ENCODE peak calls at places on chromosomes 6 and 20, in six cellular contexts. W is astrocyte, Y is thyroid gland, N is A549, L is small intestine, X is MM.1S. P is an unnamed sample.

GRCh38 chr6:139249387-139249786 is 42.4 kb downstream of the TXLNB start:
- DNase-seq in W (no peak), Y (no peak), N (no peak), L (no peak), X (no peak), P (no peak)

GRCh38 chr6:148898360-148899005 is 151.7 kb downstream of the UST start:
- DNase-seq in W (no peak), Y (no peak), N (no peak), L (no peak), X (no peak), P (no peak)

GRCh38 chr6:5213851-5214507 is 46.8 kb downstream of the LYRM4 start:
- DNase-seq in W (peak), Y (no peak), N (no peak), L (no peak), X (no peak), P (no peak)

GRCh38 chr6:18350728-18351127 is 36.4 kb upstream of the RNF144B start:
- DNase-seq in W (no peak), Y (no peak), N (no peak), L (no peak), X (no peak), P (no peak)

GRCh38 chr6:41647061-41647511 is 8.8 kb downstream of the MDFI start:
- DNase-seq in W (no peak), Y (no peak), N (no peak), L (no peak), X (no peak), P (no peak)

GRCh38 chr6:42742116-42742894 is 3.6 kb downstream of the TBCC start:
- DNase-seq in W (peak), Y (no peak), N (no peak), L (no peak), X (no peak), P (peak)

GRCh38 chr6:170393807-170394399 is 87.3 kb downstream of the FAM120B start:
- DNase-seq in W (peak), Y (no peak), N (no peak), L (no peak), X (no peak), P (no peak)

GRCh38 chr6:128327890-128328289 is 192.5 kb downstream of the PTPRK start:
- DNase-seq in W (no peak), Y (no peak), N (no peak), L (peak), X (peak), P (peak)

GRCh38 chr6:140463312-140463710 is 1088.9 kb upstream of the CITED2 start:
- DNase-seq in W (no peak), Y (no peak), N (no peak), L (no peak), X (no peak), P (no peak)

GRCh38 chr6:132354517-132355167 is 46.6 kb downstream of the MOXD1 start:
- DNase-seq in W (no peak), Y (peak), N (no peak), L (no peak), X (peak), P (peak)

GRCh38 chr6:43720999-43721398 is 33.4 kb upstream of the MRPS18A start:
- DNase-seq in W (no peak), Y (no peak), N (no peak), L (no peak), X (no peak), P (no peak)

GRCh38 chr6:135145509-135145865 is 35.6 kb upstream of the MYB start:
- DNase-seq in W (no peak), Y (no peak), N (no peak), L (peak), X (peak), P (no peak)

GRCh38 chr6:34159844-34160243 is 14.0 kb upstream of the GRM4 start:
- DNase-seq in W (no peak), Y (no peak), N (no peak), L (no peak), X (no peak), P (no peak)

GRCh38 chr20:15835811-15836210 is 737.4 kb downstream of the KIF16B start:
- DNase-seq in W (no peak), Y (no peak), N (no peak), L (no peak), X (no peak), P (no peak)

GRCh38 chr6:81820979-81821378 is 68.5 kb upstream of the TENT5A start:
- DNase-seq in W (peak), Y (no peak), N (no peak), L (peak), X (peak), P (no peak)

GRCh38 chr20:41387433-41387832 is 20.8 kb upstream of the EMILIN3 start:
- DNase-seq in W (no peak), Y (no peak), N (no peak), L (no peak), X (no peak), P (no peak)

GRCh38 chr6:109302176-109302575 is 80.1 kb downstream of the CD164 start:
- DNase-seq in W (no peak), Y (no peak), N (no peak), L (no peak), X (no peak), P (no peak)

GRCh38 chr20:59788196-59788735 is 145.2 kb downstream of the SYCP2 start:
- DNase-seq in W (no peak), Y (no peak), N (no peak), L (no peak), X (no peak), P (no peak)

GRCh38 chr20:13458860-13459451 is 179.8 kb downstream of the TASP1 start:
- DNase-seq in W (peak), Y (peak), N (peak), L (peak), X (peak), P (peak)

DNA sequence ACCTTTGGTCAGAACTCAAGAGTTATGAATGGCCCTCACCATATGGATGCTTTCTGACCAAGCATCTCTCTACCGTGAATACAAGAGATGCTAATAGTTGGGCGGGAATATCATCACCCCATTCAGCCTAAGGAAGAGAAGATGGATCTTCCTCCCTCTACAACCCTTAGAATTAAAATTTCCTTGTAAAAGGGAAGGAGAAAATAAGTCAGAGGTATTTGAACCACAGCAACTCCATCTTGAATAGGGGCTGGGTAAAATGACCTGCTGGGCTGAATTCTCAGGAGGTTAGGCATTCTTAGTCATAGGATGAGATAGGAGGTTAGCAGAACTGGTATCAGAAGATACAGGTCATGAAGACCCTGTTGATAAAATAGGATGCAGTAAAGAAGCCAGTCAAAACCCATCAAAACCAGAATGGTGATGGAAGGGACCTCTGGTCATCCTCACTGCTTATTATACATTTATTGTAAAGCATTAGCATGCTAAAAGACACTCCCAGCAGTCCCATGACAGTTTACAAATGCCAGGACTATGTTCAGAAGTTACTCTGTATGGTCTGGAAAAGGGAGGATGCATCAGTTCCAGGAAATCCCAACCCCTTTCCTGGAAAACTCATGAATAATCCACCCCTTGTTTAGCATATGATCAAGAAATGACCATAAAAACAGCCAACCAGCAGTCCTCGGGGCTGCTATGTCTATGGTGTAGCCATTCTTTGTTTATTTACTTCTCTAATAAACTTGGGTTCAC is 101.2 kb downstream of the DTNBP1 start:
- DNase-seq in W (no peak), Y (no peak), N (no peak), L (no peak), X (no peak), P (no peak)
- H3K4me3 ChIP-seq in W (no peak), Y (no peak), N (no peak), L (no peak), X (no peak), P (no peak)

GRCh38 chr20:33791959-33792597 is 19.1 kb upstream of the CHMP4B start:
- DNase-seq in W (peak), Y (peak), N (peak), L (peak), X (no peak), P (no peak)

GRCh38 chr20:33798444-33798843 is 12.7 kb upstream of the CHMP4B start:
- DNase-seq in W (no peak), Y (no peak), N (no peak), L (peak), X (no peak), P (no peak)

GRCh38 chr20:33796263-33796906 is 14.8 kb upstream of the CHMP4B start:
- DNase-seq in W (no peak), Y (peak), N (no peak), L (peak), X (no peak), P (no peak)

GRCh38 chr20:33793011-33793931 is 17.9 kb upstream of the CHMP4B start:
- DNase-seq in W (peak), Y (peak), N (no peak), L (no peak), X (no peak), P (no peak)

GRCh38 chr20:33796907-33797544 is 14.1 kb upstream of the CHMP4B start:
- DNase-seq in W (no peak), Y (no peak), N (peak), L (peak), X (no peak), P (no peak)
- H3K4me3 ChIP-seq in W (no peak), Y (no peak), N (no peak), L (no peak), X (no peak), P (no peak)

GRCh38 chr20:9514072-9514460 is 324 bp upstream of the LAMP5 start:
- DNase-seq in W (no peak), Y (no peak), N (no peak), L (no peak), X (no peak), P (no peak)

GRCh38 chr20:9516658-9516987 is 2.2 kb downstream of the LAMP5 start:
- DNase-seq in W (no peak), Y (no peak), N (no peak), L (no peak), X (peak), P (no peak)

GRCh38 chr20:9515761-9516657 is 1.6 kb downstream of the LAMP5 start:
- DNase-seq in W (no peak), Y (peak), N (no peak), L (no peak), X (peak), P (no peak)

GRCh38 chr20:9514461-9515210 is at the start of gene LAMP5:
- DNase-seq in W (peak), Y (peak), N (no peak), L (no peak), X (peak), P (no peak)

GRCh38 chr20:9515211-9515580 is 806 bp downstream of the LAMP5 start:
- DNase-seq in W (no peak), Y (no peak), N (no peak), L (no peak), X (peak), P (no peak)
- H3K4me3 ChIP-seq in W (no peak), Y (no peak), N (no peak), L (no peak), X (peak), P (no peak)

DNA sequence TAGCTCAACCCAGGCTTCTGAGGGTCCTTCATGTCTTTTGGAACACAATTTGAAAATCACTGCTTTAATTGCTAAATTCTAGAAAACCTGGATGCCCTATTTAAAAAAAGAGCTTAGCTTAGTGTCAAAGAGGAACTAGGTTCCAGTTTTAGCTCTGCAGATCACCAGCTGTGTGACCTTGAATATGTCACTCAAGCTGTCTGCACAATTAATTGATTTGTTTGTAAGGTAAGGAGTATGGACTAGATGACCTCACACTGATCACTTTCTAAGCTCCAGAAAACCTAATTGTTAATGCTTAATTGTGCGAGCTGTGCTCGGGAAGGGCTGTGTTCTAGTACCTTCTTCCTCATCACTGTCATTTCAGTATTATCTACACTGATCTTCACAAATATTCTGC is 26.2 kb downstream of the UTRN start:
- DNase-seq in W (no peak), Y (no peak), N (no peak), L (no peak), X (no peak), P (no peak)
- H3K4me3 ChIP-seq in W (no peak), Y (no peak), N (no peak), L (no peak), X (no peak), P (no peak)

DNA sequence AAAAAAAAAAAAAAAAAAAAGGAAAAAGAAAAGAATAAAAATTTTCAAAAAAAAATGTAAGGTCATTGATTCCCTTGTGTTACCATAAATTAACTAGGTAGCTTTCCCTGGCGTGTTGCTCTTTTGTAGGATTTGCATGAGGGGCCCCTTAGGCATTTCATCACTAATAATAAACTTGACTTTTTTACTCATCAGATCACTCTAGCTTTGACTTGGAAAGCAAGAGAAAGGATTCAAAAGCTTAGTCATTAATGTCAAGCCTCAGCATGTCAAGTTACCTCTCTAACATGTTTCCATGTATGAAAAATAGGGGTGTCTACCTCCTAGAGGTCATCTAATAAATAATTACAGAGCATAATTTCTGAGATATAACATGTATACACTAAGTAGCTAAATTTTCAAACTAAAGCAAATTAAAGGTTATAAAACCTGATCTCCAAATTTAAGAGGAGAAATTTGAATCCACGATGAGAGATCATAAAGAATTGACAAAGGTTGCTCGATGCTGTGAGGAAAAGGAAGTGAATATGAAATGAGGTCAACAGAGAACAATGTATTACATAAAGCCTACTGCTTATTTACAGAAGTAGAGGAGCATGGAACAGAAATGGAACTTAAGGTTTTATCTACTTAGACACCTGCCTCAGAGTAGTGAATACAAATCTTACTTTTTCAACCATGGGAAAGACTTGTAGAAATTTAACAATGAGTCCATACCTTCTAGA is 86.8 kb downstream of the ARHGAP18 start:
- DNase-seq in W (no peak), Y (no peak), N (no peak), L (no peak), X (no peak), P (no peak)
- H3K4me3 ChIP-seq in W (no peak), Y (no peak), N (no peak), L (no peak), X (no peak), P (no peak)

GRCh38 chr6:54308677-54309315 is 555 bp downstream of the TINAG start:
- DNase-seq in W (no peak), Y (no peak), N (no peak), L (peak), X (no peak), P (no peak)

GRCh38 chr6:54308240-54308639 is at the start of gene TINAG:
- DNase-seq in W (no peak), Y (no peak), N (no peak), L (peak), X (no peak), P (no peak)

GRCh38 chr6:54315692-54316091 is 7.5 kb downstream of the TINAG start:
- DNase-seq in W (no peak), Y (no peak), N (no peak), L (no peak), X (no peak), P (no peak)

GRCh38 chr6:54307412-54308036 is 717 bp upstream of the TINAG start:
- DNase-seq in W (no peak), Y (no peak), N (peak), L (peak), X (no peak), P (no peak)

GRCh38 chr6:54310377-54311152 is 2.3 kb downstream of the TINAG start:
- DNase-seq in W (no peak), Y (no peak), N (no peak), L (no peak), X (no peak), P (no peak)
- H3K4me3 ChIP-seq in W (no peak), Y (no peak), N (no peak), L (peak), X (no peak), P (no peak)

GRCh38 chr20:20812141-20812540 is 99.7 kb upstream of the RALGAPA2 start:
- DNase-seq in W (no peak), Y (no peak), N (no peak), L (no peak), X (no peak), P (no peak)

GRCh38 chr20:20815711-20816455 is 103.4 kb upstream of the RALGAPA2 start:
- DNase-seq in W (no peak), Y (no peak), N (no peak), L (no peak), X (no peak), P (no peak)

GRCh38 chr20:20816969-20817368 is 104.5 kb upstream of the RALGAPA2 start:
- DNase-seq in W (no peak), Y (no peak), N (no peak), L (no peak), X (no peak), P (no peak)

GRCh38 chr20:20820104-20820503 is 107.7 kb upstream of the RALGAPA2 start:
- DNase-seq in W (no peak), Y (no peak), N (peak), L (peak), X (no peak), P (no peak)

DNA sequence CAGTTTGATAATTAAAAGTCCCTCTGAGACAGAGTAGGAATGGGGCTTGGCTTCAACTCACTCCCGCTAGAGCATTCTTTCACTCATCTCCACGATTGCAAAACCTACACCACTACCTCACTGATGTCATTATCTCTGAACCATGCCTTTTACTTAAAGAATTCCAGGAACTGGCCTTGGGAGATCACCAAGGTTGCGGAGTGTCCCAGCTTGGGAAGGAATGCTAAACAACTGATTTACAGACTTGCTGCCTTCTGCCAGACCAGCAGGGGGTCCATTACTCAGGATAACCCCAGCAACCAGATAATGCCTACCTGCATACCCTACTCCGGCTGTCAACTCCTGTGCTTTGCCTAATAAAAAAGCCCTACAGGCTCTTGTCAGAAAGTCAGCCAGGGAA is 102.2 kb upstream of the RALGAPA2 start:
- DNase-seq in W (no peak), Y (no peak), N (no peak), L (no peak), X (no peak), P (no peak)
- H3K4me3 ChIP-seq in W (no peak), Y (no peak), N (no peak), L (no peak), X (no peak), P (no peak)

GRCh38 chr6:39227476-39227875 is 1.8 kb downstream of the KCNK5 start:
- DNase-seq in W (no peak), Y (no peak), N (no peak), L (no peak), X (no peak), P (no peak)
- H3K4me3 ChIP-seq in W (no peak), Y (no peak), N (no peak), L (peak), X (no peak), P (no peak)

DNA sequence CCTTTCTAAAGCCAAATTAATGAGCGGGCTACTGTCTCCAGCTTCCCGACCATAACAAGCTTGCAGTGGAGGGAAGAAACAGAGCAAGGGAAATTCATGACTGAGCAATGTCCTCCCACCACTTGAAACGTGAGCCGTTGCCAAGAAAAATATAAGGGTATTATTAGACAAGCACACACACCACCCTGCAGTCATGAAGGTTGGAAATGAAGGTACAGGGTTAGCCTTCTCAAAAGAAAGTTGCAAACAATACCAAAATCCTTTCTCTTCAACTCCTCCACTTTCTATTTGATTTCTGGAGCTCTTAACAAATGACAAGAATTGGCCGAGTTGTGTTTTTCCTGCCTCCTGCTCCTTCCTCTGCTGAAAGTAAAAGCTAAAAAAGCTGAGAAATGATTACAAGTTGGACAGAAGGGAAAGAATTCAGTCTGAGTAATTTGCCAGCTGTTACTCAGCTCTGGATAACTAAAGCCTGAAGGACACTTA is 151.1 kb upstream of the B3GAT2 start:
- DNase-seq in W (peak), Y (peak), N (no peak), L (no peak), X (no peak), P (no peak)
- H3K4me3 ChIP-seq in W (peak), Y (no peak), N (no peak), L (no peak), X (no peak), P (no peak)

DNA sequence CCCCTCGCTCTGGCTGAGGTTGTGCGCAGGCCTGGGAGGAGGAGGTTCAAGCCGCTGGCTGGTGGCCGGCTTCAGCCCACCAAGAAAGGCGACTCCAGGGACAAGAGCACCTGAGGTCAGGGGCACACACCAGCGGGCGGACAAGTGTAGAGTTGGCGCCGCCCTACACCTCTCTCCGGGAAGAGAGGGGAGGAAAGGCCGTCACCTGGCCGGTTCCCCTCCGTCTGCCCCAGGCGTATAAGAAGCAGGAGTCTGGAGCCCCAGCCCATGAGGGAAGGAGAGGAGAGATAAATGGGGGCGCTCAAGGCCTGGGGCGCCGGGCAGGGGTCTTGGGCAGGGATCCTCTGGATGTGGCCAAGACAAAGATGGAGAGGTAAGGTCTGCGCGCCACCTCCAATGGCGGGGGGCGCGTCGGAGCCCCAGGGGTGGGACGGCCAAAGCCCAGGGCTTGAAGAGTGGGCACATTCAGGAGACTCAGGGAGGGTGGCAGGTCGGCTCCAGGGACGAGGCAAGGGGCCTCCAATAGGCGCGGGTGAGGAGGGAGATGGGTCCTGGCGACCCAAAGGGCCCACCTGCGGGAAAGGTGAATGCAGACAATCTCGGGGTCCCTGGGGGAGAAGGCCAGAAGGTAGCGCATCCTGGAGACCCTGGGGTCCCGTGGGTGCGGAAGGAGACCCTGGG is 826 bp downstream of the RIMS4 start:
- DNase-seq in W (no peak), Y (peak), N (no peak), L (no peak), X (no peak), P (no peak)
- H3K4me3 ChIP-seq in W (no peak), Y (peak), N (peak), L (no peak), X (no peak), P (no peak)